ENCODE peak calls at places on chromosomes 11 and 22, in nine cellular contexts. I, C, X, D, U, N, B, V and S are unnamed samples.

GRCh38 chr11:114354076-114354475 is 46.2 kb downstream of the C11orf71 start:
- DNase-seq in X (no peak), N (peak), B (no peak), C (no peak), U (peak), I (no peak), D (no peak), V (no peak), S (no peak)

GRCh38 chr11:39541945-39542351 is 1917.5 kb downstream of the LRRC4C start:
- DNase-seq in I (no peak), U (no peak), X (no peak), B (no peak), D (no peak), V (peak), C (no peak), N (peak), S (no peak)

GRCh38 chr22:24497879-24498278 is 2.7 kb downstream of the UPB1 start:
- DNase-seq in D (no peak), C (no peak), N (no peak), I (no peak), V (no peak), B (no peak), U (no peak), X (no peak), S (no peak)

GRCh38 chr22:46064236-46064965 is 85.9 kb upstream of the PPARA start:
- DNase-seq in V (no peak), C (no peak), X (no peak), D (no peak), I (peak), N (no peak), U (no peak), B (peak), S (no peak)

GRCh38 chr11:104761511-104761910 is 136.7 kb downstream of the CASP12 start:
- DNase-seq in B (no peak), U (no peak), V (no peak), X (no peak), I (no peak), C (no peak), N (no peak), D (no peak), S (no peak)

GRCh38 chr11:133797542-133797941 is 47.8 kb downstream of the SPATA19 start:
- DNase-seq in C (no peak), V (no peak), U (no peak), D (no peak), B (peak), N (no peak), I (no peak), X (no peak), S (no peak)

GRCh38 chr11:105333153-105333552 is 193.6 kb upstream of the CARD18 start:
- DNase-seq in V (no peak), U (no peak), C (no peak), D (no peak), I (no peak), X (no peak), B (no peak), N (no peak), S (no peak)

GRCh38 chr11:82796970-82797594 is 63.4 kb upstream of the FAM181B start:
- DNase-seq in U (no peak), C (no peak), B (peak), X (no peak), D (no peak), I (peak), V (no peak), N (no peak), S (no peak)

GRCh38 chr11:33898957-33899356 is 7.1 kb upstream of the LMO2 start:
- DNase-seq in I (no peak), X (no peak), V (no peak), D (no peak), B (no peak), N (no peak), U (no peak), C (no peak), S (no peak)

GRCh38 chr11:64378335-64378884 is 19.4 kb downstream of the RPS6KA4 start:
- DNase-seq in I (no peak), B (peak), N (no peak), D (no peak), C (no peak), V (no peak), X (no peak), U (peak), S (no peak)

GRCh38 chr11:86869966-86870570 is 69.7 kb downstream of the PRSS23 start:
- DNase-seq in U (peak), B (peak), D (peak), N (peak), C (peak), I (peak), X (peak), V (peak), S (peak)

GRCh38 chr11:15770798-15771414 is 585.4 kb downstream of the SOX6 start:
- DNase-seq in N (peak), C (no peak), D (peak), B (peak), X (no peak), I (peak), U (peak), V (no peak), S (no peak)

GRCh38 chr11:130462931-130463330 is 14.5 kb downstream of the ADAMTS15 start:
- DNase-seq in D (no peak), U (no peak), X (no peak), B (no peak), N (no peak), V (no peak), C (no peak), I (no peak), S (no peak)

GRCh38 chr11:75214411-75214821 is 26.2 kb upstream of the TPBGL start:
- DNase-seq in N (peak), X (peak), C (peak), B (peak), U (peak), V (no peak), I (peak), D (peak), S (no peak)

GRCh38 chr11:129321076-129321475 is 54.6 kb upstream of the BARX2 start:
- DNase-seq in N (no peak), D (no peak), I (no peak), C (no peak), V (no peak), U (no peak), B (no peak), X (no peak), S (no peak)

GRCh38 chr11:108115495-108116140 is 5.7 kb upstream of the ACAT1 start:
- DNase-seq in X (no peak), D (no peak), V (peak), I (peak), B (peak), N (peak), C (no peak), U (peak), S (peak)

GRCh38 chr11:10375280-10376048 is 70.6 kb downstream of the ADM start:
- DNase-seq in X (no peak), I (no peak), U (peak), N (no peak), C (no peak), V (no peak), D (no peak), B (no peak), S (no peak)

GRCh38 chr11:82718307-82718706 is 15.4 kb downstream of the FAM181B start:
- DNase-seq in N (peak), B (peak), I (no peak), C (no peak), X (no peak), U (peak), V (peak), D (peak), S (peak)

GRCh38 chr11:20087118-20087521 is 73.2 kb downstream of the DBX1 start:
- DNase-seq in N (no peak), I (no peak), D (no peak), U (peak), B (no peak), V (no peak), C (no peak), X (no peak), S (no peak)

GRCh38 chr11:86523738-86524602 is 148.4 kb downstream of the ME3 start:
- DNase-seq in I (no peak), V (no peak), D (peak), U (peak), X (no peak), C (no peak), B (no peak), N (peak), S (peak)

GRCh38 chr11:98003606-98004371 is 1017.0 kb upstream of the CNTN5 start:
- DNase-seq in N (no peak), U (no peak), D (no peak), B (no peak), X (no peak), I (no peak), C (no peak), V (no peak), S (no peak)

GRCh38 chr22:22748297-22748743 is 103.9 kb downstream of the GGTLC2 start:
- DNase-seq in B (peak), U (peak), D (no peak), C (no peak), V (peak), I (no peak), N (peak), X (no peak), S (no peak)

GRCh38 chr11:66860449-66860831 is 3.6 kb downstream of the LRFN4 start:
- DNase-seq in N (no peak), V (no peak), I (no peak), C (no peak), X (no peak), U (no peak), B (no peak), D (no peak), S (no peak)

GRCh38 chr11:96168623-96169022 is 174.4 kb downstream of the MAML2 start:
- DNase-seq in V (no peak), C (no peak), B (no peak), D (no peak), U (peak), X (no peak), I (peak), N (peak), S (no peak)

GRCh38 chr22:22157500-22157822 is 87.1 kb upstream of the VPREB1 start:
- DNase-seq in X (no peak), D (no peak), V (no peak), I (no peak), N (no peak), C (no peak), U (no peak), B (no peak), S (no peak)

GRCh38 chr11:20041499-20041898 is 118.8 kb downstream of the DBX1 start:
- DNase-seq in B (no peak), X (no peak), N (no peak), I (no peak), U (no peak), V (no peak), D (no peak), C (no peak), S (no peak)

GRCh38 chr11:2474059-2474901 is 29.5 kb downstream of the KCNQ1 start:
- DNase-seq in I (no peak), C (no peak), B (no peak), V (no peak), X (no peak), D (no peak), N (no peak), U (no peak), S (no peak)

GRCh38 chr11:65189191-65189590 is 7.5 kb downstream of the CAPN1 start:
- DNase-seq in I (no peak), U (no peak), B (no peak), V (no peak), N (no peak), X (no peak), D (no peak), C (no peak), S (no peak)

GRCh38 chr11:32005786-32006406 is 85.0 kb upstream of the RCN1 start:
- DNase-seq in B (no peak), C (no peak), N (peak), V (no peak), D (no peak), U (no peak), X (no peak), I (no peak), S (no peak)

GRCh38 chr11:46603704-46604308 is 10.0 kb upstream of the AMBRA1 start:
- DNase-seq in I (no peak), X (no peak), U (no peak), D (no peak), B (no peak), N (no peak), C (no peak), V (no peak), S (no peak)

GRCh38 chr11:69155302-69156198 is at the start of gene SMIM38:
- DNase-seq in N (no peak), C (no peak), D (no peak), V (no peak), I (no peak), B (peak), X (no peak), U (no peak), S (no peak)

GRCh38 chr11:61967177-61967923 is at the start of gene FTH1:
- DNase-seq in C (peak), N (peak), U (peak), I (peak), V (peak), B (peak), X (peak), D (peak), S (no peak)

GRCh38 chr11:134624166-134624920 is 212.3 kb upstream of the B3GAT1 start:
- DNase-seq in U (no peak), D (no peak), C (no peak), X (no peak), I (no peak), V (no peak), N (no peak), B (peak), S (no peak)

GRCh38 chr11:14248577-14248976 is 110.4 kb downstream of the RRAS2 start:
- DNase-seq in D (no peak), C (no peak), X (no peak), B (peak), I (no peak), N (no peak), U (no peak), V (no peak), S (no peak)

GRCh38 chr11:80327971-80328614 is 887.3 kb upstream of the TENM4 start:
- DNase-seq in N (no peak), V (no peak), D (no peak), I (no peak), X (no peak), B (no peak), U (no peak), C (no peak), S (no peak)

GRCh38 chr11:73195191-73196007 is 22.7 kb upstream of the P2RY2 start:
- DNase-seq in I (no peak), D (peak), N (peak), X (no peak), V (no peak), U (no peak), C (no peak), B (no peak), S (no peak)